ENCODE peak calls at places on chromosomes 5 and 9, in seven cellular contexts. E is vagina, I is HCT116, A is fibroblast of mammary gland, P is fibroblast of the aortic adventitia, U is Peyer's patch, Z is cardiac muscle cell. D is an unnamed sample.

GRCh38 chr5:146401021-146401420 is 46.1 kb upstream of the TCERG1 start:
- DNase-seq in U (no peak), I (no peak), A (no peak), P (no peak), E (no peak), Z (no peak), D (no peak)

GRCh38 chr9:23342296-23342695 is 483.7 kb downstream of the ELAVL2 start:
- DNase-seq in P (peak), Z (peak), I (no peak), E (no peak), U (no peak), A (peak), D (no peak)

GRCh38 chr5:83914199-83914598 is 193.5 kb upstream of the HAPLN1 start:
- DNase-seq in Z (peak), U (no peak), E (no peak), I (no peak), P (peak), A (no peak), D (no peak)

GRCh38 chr5:15074651-15075050 is 203.1 kb upstream of the ANKH start:
- DNase-seq in I (no peak), P (no peak), Z (no peak), E (no peak), U (no peak), A (no peak), D (no peak)

GRCh38 chr5:173835131-173835530 is 53.0 kb upstream of the CPEB4 start:
- DNase-seq in I (no peak), A (no peak), P (no peak), Z (no peak), E (no peak), U (no peak), D (no peak)

GRCh38 chr9:79565245-79565644 is 6.5 kb upstream of the TLE4 start:
- DNase-seq in P (no peak), Z (no peak), E (no peak), U (no peak), I (no peak), A (no peak), D (no peak)

GRCh38 chr5:16995372-16995771 is 59.3 kb upstream of the MYO10 start:
- DNase-seq in Z (peak), I (no peak), U (no peak), A (no peak), P (peak), E (no peak), D (no peak)

GRCh38 chr5:139669681-139670368 is 21.7 kb downstream of the CXXC5 start:
- DNase-seq in U (no peak), Z (no peak), E (no peak), P (no peak), A (no peak), I (no peak), D (no peak)

GRCh38 chr9:132670816-132671371 is 630 bp downstream of the GTF3C4 start:
- DNase-seq in A (peak), P (peak), E (no peak), Z (peak), U (peak), I (no peak), D (no peak)

GRCh38 chr5:56637321-56637920 is 177.9 kb upstream of the MAP3K1 start:
- DNase-seq in A (no peak), I (no peak), E (no peak), U (no peak), Z (peak), P (peak), D (no peak)

GRCh38 chr5:1033606-1034420 is 25.2 kb downstream of the NKD2 start:
- DNase-seq in P (no peak), E (no peak), I (no peak), U (no peak), Z (no peak), A (no peak), D (no peak)

GRCh38 chr5:149583394-149583793 is 2.1 kb downstream of the ARHGEF37 start:
- DNase-seq in I (no peak), A (no peak), Z (peak), P (peak), U (no peak), E (no peak), D (no peak)

GRCh38 chr5:116923344-116923743 is 348.7 kb upstream of the SEMA6A start:
- DNase-seq in Z (no peak), I (no peak), E (no peak), U (no peak), A (no peak), P (no peak), D (no peak)

GRCh38 chr5:148394587-148395019 is 10.8 kb downstream of the FBXO38 start:
- DNase-seq in Z (no peak), A (no peak), I (no peak), P (no peak), E (no peak), U (no peak), D (no peak)

GRCh38 chr5:109455598-109456096 is 45.9 kb upstream of the PJA2 start:
- DNase-seq in A (peak), P (peak), E (no peak), U (no peak), I (peak), Z (peak), D (peak)

GRCh38 chr5:149694007-149694406 is 36.1 kb upstream of the PPARGC1B start:
- DNase-seq in Z (no peak), A (no peak), E (no peak), U (no peak), P (no peak), I (no peak), D (no peak)

GRCh38 chr9:104090578-104090977 is 3.5 kb upstream of the SMC2 start:
- DNase-seq in A (no peak), E (no peak), U (no peak), Z (no peak), I (no peak), P (no peak), D (no peak)

GRCh38 chr5:24232929-24233328 is 411.8 kb downstream of the CDH10 start:
- DNase-seq in I (no peak), E (no peak), P (no peak), Z (no peak), A (no peak), U (no peak), D (no peak)

GRCh38 chr5:139251281-139251687 is 42.3 kb upstream of the MATR3 start:
- DNase-seq in A (peak), Z (no peak), U (no peak), P (no peak), I (no peak), E (no peak), D (no peak)

GRCh38 chr5:44051591-44051990 is 337.6 kb downstream of the FGF10 start:
- DNase-seq in I (no peak), U (no peak), P (no peak), E (no peak), A (no peak), Z (no peak), D (no peak)

GRCh38 chr9:26725573-26725972 is 167.0 kb downstream of the CAAP1 start:
- DNase-seq in Z (no peak), E (no peak), P (peak), U (no peak), A (peak), I (no peak), D (no peak)

GRCh38 chr9:78044189-78044588 is 12.6 kb upstream of the GNAQ start:
- DNase-seq in I (no peak), P (no peak), U (no peak), E (no peak), Z (no peak), A (no peak), D (no peak)

GRCh38 chr5:8150791-8151190 is 281.8 kb downstream of the MTRR start:
- DNase-seq in I (no peak), Z (no peak), U (no peak), A (no peak), E (no peak), P (no peak), D (no peak)

GRCh38 chr9:72579190-72579589 is 57.8 kb downstream of the TMC1 start:
- DNase-seq in U (peak), I (peak), P (peak), Z (peak), A (peak), E (no peak), D (no peak)

GRCh38 chr9:129553277-129553676 is 67.6 kb downstream of the C9orf50 start:
- DNase-seq in A (no peak), E (no peak), U (no peak), P (no peak), Z (no peak), I (no peak), D (no peak)

GRCh38 chr5:40797273-40798011 is 732 bp downstream of the PRKAA1 start:
- DNase-seq in U (peak), Z (peak), E (no peak), A (peak), I (peak), P (peak), D (peak)

GRCh38 chr9:132557768-132558167 is 24.6 kb upstream of the BARHL1 start:
- DNase-seq in I (no peak), A (no peak), E (no peak), U (no peak), Z (no peak), P (no peak), D (no peak)

GRCh38 chr5:150671509-150672236 is 10.6 kb downstream of the MYOZ3 start:
- DNase-seq in E (no peak), I (no peak), Z (peak), U (no peak), P (no peak), A (no peak), D (no peak)

GRCh38 chr9:3732077-3733038 is 206.6 kb upstream of the RFX3 start:
- DNase-seq in A (peak), I (peak), Z (peak), P (peak), U (no peak), E (no peak), D (peak)

GRCh38 chr9:130720762-130721161 is 27.2 kb downstream of the EXOSC2 start:
- DNase-seq in I (no peak), E (no peak), P (no peak), Z (no peak), U (no peak), A (no peak), D (no peak)

GRCh38 chr5:6574111-6574510 is 58.7 kb downstream of the NSUN2 start:
- DNase-seq in I (no peak), P (no peak), A (no peak), E (no peak), Z (no peak), U (no peak), D (no peak)

GRCh38 chr5:119288364-119289047 is 67.3 kb upstream of the TNFAIP8 start:
- DNase-seq in A (no peak), P (peak), I (no peak), E (no peak), U (no peak), Z (no peak), D (no peak)

GRCh38 chr5:35263266-35263665 is 33.0 kb upstream of the PRLR start:
- DNase-seq in E (no peak), Z (no peak), U (no peak), A (no peak), I (no peak), P (no peak), D (no peak)
- H3K4me3 ChIP-seq in E (no peak), Z (no peak), U (no peak), A (no peak), I (no peak), P (no peak), D (no peak)

GRCh38 chr5:126300293-126300692 is 122.9 kb upstream of the GRAMD2B start:
- DNase-seq in A (peak), U (no peak), E (no peak), Z (no peak), P (no peak), I (no peak), D (no peak)
- TF ChIP-seq CTCF in A (peak), U (no peak), E (no peak), Z (no peak), P (peak), I (no peak), D (peak)

GRCh38 chr9:683509-684021 is 157.9 kb upstream of the DMRT1 start:
- DNase-seq in P (no peak), I (no peak), U (no peak), A (no peak), E (no peak), Z (no peak), D (no peak)
- H3K4me3 ChIP-seq in P (peak), I (no peak), U (peak), A (no peak), E (no peak), Z (no peak), D (no peak)

GRCh38 chr9:97320080-97320642 is 12.7 kb downstream of the CCDC180 start:
- DNase-seq in Z (no peak), I (no peak), E (no peak), U (no peak), A (no peak), P (no peak), D (no peak)

GRCh38 chr9:97322105-97322504 is 14.6 kb downstream of the CCDC180 start:
- DNase-seq in I (no peak), E (no peak), A (no peak), Z (no peak), U (no peak), P (no peak), D (no peak)

GRCh38 chr9:97321251-97321650 is 13.8 kb downstream of the CCDC180 start:
- DNase-seq in P (no peak), E (no peak), Z (no peak), U (no peak), I (no peak), A (no peak), D (no peak)

GRCh38 chr9:97319380-97319779 is 11.9 kb downstream of the CCDC180 start:
- DNase-seq in Z (no peak), E (no peak), I (no peak), A (no peak), P (no peak), U (no peak), D (no peak)

DNA sequence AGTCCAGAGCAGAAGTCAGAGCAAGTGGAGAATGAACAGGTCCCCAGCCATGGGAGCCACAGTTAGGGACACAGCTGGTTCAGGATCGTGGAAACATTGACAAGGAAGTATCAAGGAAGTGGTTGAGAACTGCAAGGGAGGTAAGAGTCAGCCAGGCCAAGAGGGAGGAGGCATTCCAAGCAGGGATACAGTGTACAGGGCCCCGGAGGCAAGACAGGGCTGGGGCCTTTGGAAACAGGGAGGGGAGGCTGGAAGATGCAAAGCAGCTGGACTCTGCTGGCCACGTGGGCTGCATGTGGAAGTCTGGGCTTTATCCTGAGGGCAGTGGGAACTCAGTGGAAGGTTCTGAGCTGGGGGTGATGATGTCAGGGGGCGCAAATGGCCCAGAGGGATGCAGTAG is 14.2 kb downstream of the CCDC180 start:
- DNase-seq in P (no peak), Z (peak), E (no peak), A (no peak), U (no peak), I (no peak), D (no peak)
- TF ChIP-seq CTCF in P (no peak), Z (no peak), E (no peak), A (no peak), U (no peak), I (no peak), D (no peak)

GRCh38 chr9:136058801-136059302 is 36.2 kb downstream of the NACC2 start:
- DNase-seq in A (no peak), U (peak), Z (no peak), P (no peak), E (no peak), I (no peak), D (no peak)

GRCh38 chr9:136058152-136058483 is 37.0 kb downstream of the NACC2 start:
- DNase-seq in A (no peak), E (no peak), U (peak), I (no peak), Z (no peak), P (no peak), D (no peak)

GRCh38 chr9:136055715-136056545 is 39.2 kb downstream of the NACC2 start:
- DNase-seq in U (no peak), I (no peak), E (no peak), P (no peak), A (no peak), Z (no peak), D (no peak)

GRCh38 chr9:136056546-136057235 is 38.4 kb downstream of the NACC2 start:
- DNase-seq in P (no peak), Z (no peak), I (no peak), U (no peak), E (no peak), A (no peak), D (no peak)

DNA sequence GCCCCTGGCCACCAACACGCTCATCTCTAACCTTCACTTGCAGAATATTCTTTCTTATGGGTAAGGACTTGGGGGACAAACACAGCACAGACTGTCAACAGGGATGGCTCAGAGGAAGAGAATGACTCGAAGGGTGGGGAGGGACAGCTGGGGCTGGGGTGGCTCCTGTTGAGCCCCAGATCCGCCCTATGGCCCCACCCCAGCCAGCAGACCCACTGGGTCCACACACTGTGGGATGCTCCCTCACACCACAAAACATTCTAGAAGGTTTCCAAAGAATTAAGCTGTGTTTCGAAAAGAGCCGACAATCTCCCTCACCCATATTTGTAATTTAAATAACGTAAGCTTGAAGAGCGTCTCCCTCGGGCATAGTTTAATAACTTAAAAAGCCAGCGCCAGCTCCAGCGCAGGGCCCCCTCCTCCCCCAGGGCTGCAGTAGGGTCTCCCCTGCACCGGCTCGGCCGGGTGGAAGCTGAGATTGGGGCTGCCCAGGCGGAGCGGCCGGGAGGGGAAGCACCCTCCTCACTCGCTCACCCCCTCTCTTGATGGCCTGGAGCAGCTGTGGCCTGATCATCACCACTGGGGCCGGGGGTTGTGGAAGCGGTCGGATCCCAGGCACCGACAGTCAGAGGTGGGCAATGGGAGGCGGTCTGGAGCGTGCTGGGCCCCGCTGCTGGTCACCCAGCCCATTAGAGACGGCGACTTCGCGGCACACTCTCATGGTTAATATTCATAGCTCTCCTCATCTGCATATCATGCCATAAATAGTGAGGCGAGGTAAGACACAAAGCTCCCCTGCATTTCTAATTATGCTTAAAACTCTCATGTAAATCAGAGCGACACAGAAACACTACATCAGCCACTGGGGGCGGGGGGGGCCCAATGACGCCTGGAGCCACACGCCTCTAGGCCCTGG is 37.6 kb downstream of the NACC2 start:
- DNase-seq in U (no peak), Z (no peak), E (no peak), A (no peak), P (no peak), I (no peak), D (no peak)
- H3K4me3 ChIP-seq in U (no peak), Z (no peak), E (no peak), A (no peak), P (no peak), I (no peak), D (no peak)

GRCh38 chr9:75599249-75599648 is 291.2 kb upstream of the PCSK5 start:
- DNase-seq in U (no peak), I (no peak), Z (no peak), A (no peak), E (no peak), P (no peak), D (no peak)

GRCh38 chr9:75604661-75605060 is 285.8 kb upstream of the PCSK5 start:
- DNase-seq in Z (no peak), U (no peak), P (no peak), A (no peak), E (no peak), I (no peak), D (no peak)

GRCh38 chr9:75602074-75602473 is 288.4 kb upstream of the PCSK5 start:
- DNase-seq in U (no peak), P (no peak), E (no peak), I (no peak), Z (no peak), A (no peak), D (no peak)

DNA sequence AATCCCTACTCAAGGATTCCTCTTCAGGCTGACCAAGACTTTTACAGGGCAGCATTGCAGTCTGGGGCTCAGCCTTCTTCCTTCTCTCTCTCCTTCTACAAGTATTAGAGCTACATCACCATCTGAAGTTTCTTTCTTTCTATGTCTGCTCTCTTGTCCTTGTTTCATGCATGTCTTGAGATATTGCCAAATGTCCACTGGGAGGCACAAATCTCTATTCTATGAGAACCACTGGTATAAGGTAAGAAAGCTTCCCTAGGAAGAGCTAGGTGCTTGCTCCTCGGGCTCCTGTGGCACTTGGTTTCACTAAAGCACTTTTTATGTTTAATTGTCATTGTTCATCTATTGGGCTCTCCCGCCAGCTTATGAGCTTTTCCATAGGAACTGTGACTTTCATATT is 289.2 kb upstream of the PCSK5 start:
- DNase-seq in Z (no peak), A (no peak), P (no peak), E (no peak), I (no peak), U (no peak), D (no peak)
- TF ChIP-seq CTCF in Z (no peak), A (no peak), P (no peak), E (no peak), I (no peak), U (no peak), D (no peak)

D was measured in kidney epithelial cell.